ENCODE peak calls at places on chromosome 22, in four cellular contexts. V is A673, K is GM13977, N is progenitor cell of endocrine pancreas. W is an unnamed sample.

GRCh38 chr22:49664371-49664881 is 163.2 kb downstream of the BRD1 start:
- DNase-seq in V (no peak), K (no peak), N (no peak), W (no peak)

GRCh38 chr22:37018815-37019308 is 385 bp downstream of the TST start:
- DNase-seq in V (peak), K (no peak), N (no peak), W (no peak)

GRCh38 chr22:30219668-30220278 is 26.8 kb downstream of the LIF start:
- DNase-seq in V (no peak), K (no peak), N (no peak), W (no peak)

GRCh38 chr22:28230682-28231081 is 311.6 kb upstream of the PITPNB start:
- DNase-seq in V (no peak), K (no peak), N (no peak), W (no peak)

GRCh38 chr22:43901976-43902643 is 10.3 kb upstream of the PNPLA5 start:
- DNase-seq in V (no peak), K (no peak), N (no peak), W (no peak)

GRCh38 chr22:42399315-42400271 is 32.6 kb downstream of the NFAM1 start:
- DNase-seq in V (peak), K (no peak), N (no peak), W (no peak)

GRCh38 chr22:20524004-20524481 is 16.6 kb downstream of the MED15 start:
- DNase-seq in V (no peak), K (peak), N (no peak), W (peak)

GRCh38 chr22:44825310-44826150 is 73.2 kb downstream of the ARHGAP8 start:
- DNase-seq in V (no peak), K (no peak), N (no peak), W (no peak)

GRCh38 chr22:46062971-46063631 is 86.1 kb upstream of the WNT7B start:
- DNase-seq in V (no peak), K (no peak), N (no peak), W (no peak)

GRCh38 chr22:28822930-28823481 is 22.6 kb upstream of the XBP1 start:
- DNase-seq in V (no peak), K (no peak), N (no peak), W (no peak)

GRCh38 chr22:28548411-28548810 is 131.2 kb downstream of the TTC28 start:
- DNase-seq in V (no peak), K (no peak), N (no peak), W (no peak)

GRCh38 chr22:50148991-50149721 is 21.4 kb upstream of the PANX2 start:
- DNase-seq in V (peak), K (peak), N (no peak), W (peak)

GRCh38 chr22:36954251-36955014 is 41.0 kb downstream of the CSF2RB start:
- DNase-seq in V (no peak), K (no peak), N (no peak), W (peak)

GRCh38 chr22:46148336-46148735 is 2.0 kb upstream of the PPARA start:
- DNase-seq in V (no peak), K (no peak), N (no peak), W (no peak)

GRCh38 chr22:36155702-36156101 is 4.9 kb downstream of the APOL3 start:
- DNase-seq in V (no peak), K (no peak), N (no peak), W (no peak)

GRCh38 chr22:31451709-31452571 is 37.7 kb downstream of the EIF4ENIF1 start:
- DNase-seq in V (peak), K (peak), N (no peak), W (peak)

GRCh38 chr22:18033204-18033998 is 9.0 kb upstream of the MICAL3 start:
- DNase-seq in V (no peak), K (no peak), N (no peak), W (no peak)

GRCh38 chr22:49712195-49712791 is 115.4 kb downstream of the BRD1 start:
- DNase-seq in V (no peak), K (no peak), N (peak), W (no peak)

GRCh38 chr22:17087176-17088131 is 2.7 kb downstream of the IL17RA start:
- DNase-seq in V (no peak), K (peak), N (no peak), W (no peak)

GRCh38 chr22:45889539-45890350 is 87.2 kb downstream of the WNT7B start:
- DNase-seq in V (no peak), K (no peak), N (no peak), W (no peak)

GRCh38 chr22:36764641-36765040 is 11.3 kb downstream of the IFT27 start:
- DNase-seq in V (no peak), K (no peak), N (no peak), W (no peak)

GRCh38 chr22:31046591-31047226 is 34.4 kb upstream of the SMTN start:
- DNase-seq in V (no peak), K (no peak), N (no peak), W (no peak)

GRCh38 chr22:49962751-49963646 is 2.4 kb downstream of the PIM3 start:
- DNase-seq in V (no peak), K (no peak), N (no peak), W (no peak)

GRCh38 chr22:28034760-28035401 is 115.8 kb upstream of the PITPNB start:
- DNase-seq in V (peak), K (no peak), N (no peak), W (no peak)

GRCh38 chr22:21657020-21657360 is 8.8 kb upstream of the PPIL2 start:
- DNase-seq in V (no peak), K (no peak), N (no peak), W (no peak)

GRCh38 chr22:21659864-21660525 is 5.8 kb upstream of the PPIL2 start:
- DNase-seq in V (no peak), K (no peak), N (no peak), W (no peak)

GRCh38 chr22:21661991-21662390 is 3.8 kb upstream of the PPIL2 start:
- DNase-seq in V (no peak), K (no peak), N (no peak), W (no peak)

GRCh38 chr22:21660904-21661303 is 4.9 kb upstream of the PPIL2 start:
- DNase-seq in V (no peak), K (no peak), N (no peak), W (no peak)

DNA sequence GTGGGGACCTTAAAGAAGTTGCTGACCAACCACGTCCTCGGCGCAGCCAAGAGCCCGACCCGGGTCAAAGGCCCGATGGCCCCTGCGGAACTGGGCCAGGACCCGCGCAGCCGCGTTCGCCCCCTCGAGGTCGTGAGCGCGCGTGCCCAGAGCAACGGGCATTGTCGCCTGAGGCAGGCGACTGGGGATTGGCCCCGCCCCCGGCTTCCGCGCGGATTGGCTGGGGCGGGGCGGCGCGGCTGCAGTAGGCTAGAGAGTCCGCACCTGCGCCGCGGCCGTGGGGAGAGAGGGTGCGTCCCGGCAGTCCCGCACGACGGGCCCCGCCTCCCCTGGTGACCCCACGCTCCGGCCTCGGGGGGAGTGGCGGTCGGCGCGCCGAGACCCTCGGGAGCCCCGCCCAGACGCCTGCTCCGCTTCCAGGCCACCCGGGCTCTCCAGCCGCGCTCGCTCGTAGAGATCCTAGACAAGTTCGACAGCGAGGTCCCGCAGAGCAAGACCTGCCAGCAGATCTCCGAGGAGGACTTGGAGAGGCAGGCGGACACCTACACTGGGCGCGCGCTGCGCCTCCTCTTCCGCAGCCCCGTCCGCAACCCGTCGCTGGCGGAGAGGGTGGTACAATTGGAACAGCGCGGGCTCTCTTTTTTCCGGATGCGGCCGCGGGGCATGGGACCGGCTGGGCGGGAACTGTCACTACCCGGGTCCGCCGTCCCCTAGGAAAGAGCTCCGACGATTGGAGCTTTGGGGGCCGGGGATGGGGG is 8.3 kb upstream of the PPIL2 start:
- DNase-seq in V (peak), K (peak), N (peak), W (peak)
- TF ChIP-seq CTCF in V (peak), K (peak), N (peak), W (peak)

GRCh38 chr22:26134654-26135330 is 34.5 kb upstream of the SEZ6L start:
- DNase-seq in V (peak), K (no peak), N (no peak), W (no peak)
- TF ChIP-seq CTCF in V (peak), K (peak), N (peak), W (peak)

GRCh38 chr22:34416321-34416900 is 496.1 kb upstream of the LARGE1 start:
- DNase-seq in V (no peak), K (no peak), N (no peak), W (no peak)
- TF ChIP-seq CTCF in V (no peak), K (no peak), N (no peak), W (no peak)

GRCh38 chr22:38335077-38335476 is 17.8 kb upstream of the CSNK1E start:
- DNase-seq in V (no peak), K (no peak), N (no peak), W (no peak)

GRCh38 chr22:38336699-38337098 is 19.5 kb upstream of the CSNK1E start:
- DNase-seq in V (no peak), K (no peak), N (no peak), W (no peak)

GRCh38 chr22:38338772-38339379 is 21.6 kb upstream of the CSNK1E start:
- DNase-seq in V (no peak), K (no peak), N (no peak), W (no peak)
- TF ChIP-seq CTCF in V (no peak), K (no peak), N (no peak), W (no peak)

DNA sequence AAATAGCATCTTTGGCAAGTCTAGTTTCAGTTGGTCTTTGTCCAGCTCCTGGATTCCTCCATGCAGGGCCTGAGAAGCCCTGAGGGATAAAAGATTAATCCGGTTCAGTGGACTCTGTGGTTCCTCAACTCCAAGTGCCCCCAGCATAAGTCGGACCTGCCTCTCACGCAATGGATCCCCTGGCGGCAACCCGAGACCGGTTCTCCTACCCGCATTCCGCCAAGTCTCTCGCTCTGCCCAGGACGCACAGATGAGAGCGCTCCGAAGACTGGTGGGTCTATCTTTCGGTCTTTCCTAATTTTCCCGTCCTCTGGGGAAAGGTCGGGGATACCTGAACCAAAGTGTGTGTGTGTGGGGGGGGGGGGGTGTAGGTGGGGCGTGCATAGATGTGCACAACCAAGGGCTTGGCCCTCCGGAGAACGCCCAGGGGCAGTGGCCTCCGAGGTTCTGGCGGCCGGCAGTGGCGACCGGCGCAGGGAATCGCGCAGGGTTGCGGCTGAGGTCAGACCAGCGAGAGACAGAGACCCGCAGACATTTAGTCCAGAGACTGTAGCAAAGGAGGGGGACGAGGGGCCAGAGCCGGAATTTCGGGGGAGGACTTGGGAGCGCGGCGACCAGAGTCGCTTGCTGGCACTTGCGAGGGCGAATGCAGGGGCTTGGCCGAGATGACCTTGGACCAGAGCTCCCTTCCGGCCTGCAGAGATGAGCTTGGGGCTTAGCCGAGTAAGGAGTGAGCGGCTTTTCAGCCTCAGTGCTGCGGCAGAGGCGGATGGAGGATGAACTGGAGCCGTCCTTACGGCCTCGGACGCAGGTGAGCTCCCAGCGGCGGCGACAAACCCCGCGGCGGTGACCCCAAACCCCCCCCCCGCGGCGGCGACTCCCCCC is 712 bp upstream of the SLC2A11 start:
- DNase-seq in V (peak), K (no peak), N (peak), W (no peak)
- TF ChIP-seq CTCF in V (no peak), K (no peak), N (peak), W (no peak)

DNA sequence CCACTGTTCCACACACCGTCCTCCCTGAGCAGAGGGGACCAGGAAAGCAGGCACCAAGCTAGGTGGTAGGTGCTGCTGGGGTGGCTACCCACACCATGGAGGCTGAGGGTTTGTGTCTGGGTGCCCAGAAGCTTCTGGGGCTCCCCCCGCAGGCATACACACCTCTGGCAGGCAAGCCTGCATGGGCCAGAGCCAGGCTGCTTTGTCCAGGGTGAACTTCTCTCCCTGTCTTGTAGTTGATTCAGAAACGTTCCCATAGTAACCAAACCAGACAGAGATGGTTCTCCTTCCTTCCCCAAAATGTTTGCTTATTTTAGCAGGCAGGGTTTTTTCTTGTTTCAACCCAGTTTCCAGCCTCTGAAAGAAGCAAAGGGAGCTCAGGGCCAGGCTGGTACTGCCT is 40.9 kb upstream of the SUSD2 start:
- DNase-seq in V (no peak), K (no peak), N (no peak), W (no peak)
- TF ChIP-seq CTCF in V (no peak), K (no peak), N (no peak), W (no peak)

DNA sequence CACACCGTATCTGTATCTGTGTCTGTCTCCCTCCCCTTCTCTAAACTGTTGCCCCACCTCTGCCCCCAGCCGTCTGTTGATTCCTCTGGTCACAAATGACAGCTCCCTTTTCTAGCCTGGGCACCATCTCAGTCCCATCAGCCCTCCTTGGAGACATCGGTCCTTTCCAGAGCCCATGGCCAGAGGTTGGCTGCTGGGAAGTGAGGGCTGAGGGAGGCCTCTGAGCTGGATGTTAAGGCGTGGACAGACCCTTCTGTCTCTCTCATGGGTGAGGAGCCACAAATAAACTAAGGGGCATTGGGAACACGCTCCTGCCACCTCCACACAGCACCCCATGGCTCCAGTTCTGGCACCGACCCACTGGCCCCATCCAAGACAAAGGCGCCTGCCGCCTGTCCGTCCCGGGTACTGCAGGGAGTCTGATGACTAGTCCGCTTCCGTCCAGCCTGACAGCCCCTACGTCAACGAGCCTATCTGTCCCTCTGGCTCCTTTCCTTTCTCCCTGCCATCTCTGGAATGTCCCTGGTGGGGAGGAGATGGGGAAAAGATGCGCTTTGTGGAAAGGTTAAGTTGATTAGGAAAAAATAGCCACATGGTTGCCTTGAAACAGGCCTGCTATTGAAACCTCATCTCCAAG is 10.5 kb downstream of the PDGFB start:
- DNase-seq in V (no peak), K (no peak), N (no peak), W (no peak)
- TF ChIP-seq CTCF in V (no peak), K (no peak), N (no peak), W (no peak)

GRCh38 chr22:23538502-23538860 is 41.6 kb downstream of the IGLL1 start:
- DNase-seq in V (no peak), K (no peak), N (no peak), W (no peak)
- TF ChIP-seq CTCF in V (no peak), K (no peak), N (no peak), W (no peak)

DNA sequence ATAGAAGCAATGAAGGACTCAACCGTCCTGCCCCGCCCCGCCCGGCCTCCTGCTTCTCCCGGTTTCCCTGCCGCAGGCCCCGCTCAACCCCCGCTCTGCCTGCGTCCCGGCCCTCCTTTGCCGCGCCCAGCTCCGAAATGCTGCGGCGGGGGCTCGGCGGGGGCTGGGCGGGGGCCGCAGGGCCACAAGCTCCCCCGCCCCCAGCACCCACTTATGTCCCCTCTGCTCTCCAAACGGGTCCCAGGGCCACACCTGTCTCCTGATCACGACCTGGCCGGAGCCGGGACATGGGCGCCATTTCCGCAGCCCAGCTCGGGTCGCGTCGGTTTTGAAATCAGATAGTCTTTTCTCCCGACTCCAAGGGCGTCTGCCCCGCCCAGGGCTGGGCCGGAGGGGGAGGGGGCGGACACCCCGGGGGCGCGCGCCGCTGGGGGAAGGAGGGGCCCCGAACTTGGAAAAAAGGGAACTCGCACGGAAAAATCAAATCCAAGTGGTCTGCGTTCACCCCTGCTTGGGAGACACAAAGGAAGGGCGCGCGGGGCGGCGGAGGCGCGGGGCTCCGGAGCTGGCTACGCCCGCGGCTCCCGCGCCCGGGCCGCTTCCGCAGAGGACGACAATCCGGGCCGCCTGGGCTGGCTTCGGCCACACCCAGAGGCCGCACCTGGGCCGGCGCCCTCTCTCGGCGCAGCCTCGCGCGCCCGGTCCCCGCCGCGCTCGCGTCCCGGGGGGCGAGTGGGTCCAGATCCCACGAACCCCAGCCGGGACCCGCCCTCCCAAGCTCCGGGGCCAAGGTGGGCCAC is 70.5 kb upstream of the EP300 start:
- DNase-seq in V (peak), K (peak), N (peak), W (peak)
- TF ChIP-seq CTCF in V (no peak), K (peak), N (peak), W (peak)